ENCODE peak calls at places on chromosomes 3 and 15, in six cellular contexts. H is Panc1, X is spleen, S is HL-60, I is sigmoid colon, Y is HCT116. U is an unnamed sample.

GRCh38 chr3:133662256-133662773 is 574 bp upstream of the TOPBP1 start:
- DNase-seq in X (no peak), S (no peak), I (no peak), H (no peak), Y (no peak), U (no peak)

GRCh38 chr3:3665961-3666640 is 133.1 kb upstream of the LRRN1 start:
- DNase-seq in I (no peak), X (peak), S (no peak), H (no peak), Y (no peak), U (no peak)

GRCh38 chr15:40238481-40238926 is 359 bp upstream of the PAK6 start:
- DNase-seq in I (peak), H (no peak), Y (no peak), X (no peak), S (no peak), U (no peak)

GRCh38 chr15:62067448-62068044 is 769 bp downstream of the C2CD4A start:
- DNase-seq in S (no peak), H (no peak), X (peak), I (peak), Y (no peak), U (no peak)

GRCh38 chr3:45992820-45993219 is 2.8 kb downstream of the FYCO1 start:
- DNase-seq in S (peak), Y (no peak), I (no peak), X (no peak), H (no peak), U (no peak)

GRCh38 chr15:75573001-75573400 is 6.1 kb downstream of the PTPN9 start:
- DNase-seq in H (no peak), Y (no peak), X (no peak), S (no peak), I (no peak), U (no peak)

GRCh38 chr3:139935866-139936817 is 1.2 kb downstream of the CLSTN2 start:
- DNase-seq in H (no peak), Y (no peak), S (no peak), I (peak), X (no peak), U (no peak)

GRCh38 chr3:189967254-189967865 is 153.3 kb downstream of the P3H2 start:
- DNase-seq in X (no peak), S (peak), I (no peak), H (peak), Y (peak), U (no peak)

GRCh38 chr3:86969500-86970189 is 21.3 kb downstream of the VGLL3 start:
- DNase-seq in H (no peak), Y (peak), S (peak), I (no peak), X (no peak), U (no peak)

GRCh38 chr15:30985081-30985531 is 6.3 kb downstream of the MTMR10 start:
- DNase-seq in H (no peak), S (no peak), X (no peak), Y (no peak), I (no peak), U (no peak)

GRCh38 chr15:22955544-22956085 is 24.6 kb downstream of the CYFIP1 start:
- DNase-seq in S (no peak), I (peak), Y (no peak), X (peak), H (no peak), U (no peak)

GRCh38 chr3:153043729-153044314 is 118.2 kb upstream of the RAP2B start:
- DNase-seq in H (no peak), S (no peak), Y (no peak), X (no peak), I (no peak), U (no peak)

GRCh38 chr3:134815519-134815918 is 20.5 kb downstream of the EPHB1 start:
- DNase-seq in S (no peak), I (no peak), H (no peak), Y (no peak), X (no peak), U (no peak)

GRCh38 chr3:190053919-190054672 is 66.6 kb downstream of the P3H2 start:
- DNase-seq in S (no peak), X (no peak), I (no peak), H (no peak), Y (peak), U (no peak)

GRCh38 chr3:194377708-194378107 is 8.2 kb upstream of the LRRC15 start:
- DNase-seq in S (no peak), H (no peak), Y (no peak), I (no peak), X (no peak), U (no peak)

GRCh38 chr15:64895285-64896065 is 16.2 kb upstream of the ANKDD1A start:
- DNase-seq in X (no peak), Y (no peak), S (peak), I (no peak), H (no peak), U (no peak)

GRCh38 chr15:85972805-85973540 is 106.7 kb upstream of the AGBL1 start:
- DNase-seq in I (no peak), X (no peak), H (no peak), S (no peak), Y (no peak), U (no peak)

GRCh38 chr3:89098964-89099585 is 8.3 kb upstream of the EPHA3 start:
- DNase-seq in H (no peak), I (no peak), Y (peak), X (no peak), S (peak), U (no peak)

GRCh38 chr3:69231929-69232437 is 109.6 kb upstream of the LMOD3 start:
- DNase-seq in H (no peak), I (no peak), X (no peak), S (no peak), Y (no peak), U (no peak)

GRCh38 chr3:153130312-153130977 is 31.6 kb upstream of the RAP2B start:
- DNase-seq in I (no peak), S (no peak), Y (peak), X (no peak), H (peak), U (no peak)

GRCh38 chr3:97896129-97896528 is 74.3 kb downstream of the CRYBG3 start:
- DNase-seq in H (no peak), S (no peak), I (no peak), Y (no peak), X (no peak), U (no peak)

GRCh38 chr3:172376402-172376801 is 71.9 kb downstream of the GHSR start:
- DNase-seq in S (no peak), Y (no peak), I (no peak), X (no peak), H (no peak), U (no peak)

GRCh38 chr15:36498922-36499321 is 80.5 kb upstream of the CDIN1 start:
- DNase-seq in I (no peak), X (no peak), H (no peak), Y (no peak), S (no peak), U (no peak)

GRCh38 chr3:94524102-94524922 is 461.5 kb downstream of the NSUN3 start:
- DNase-seq in X (no peak), Y (no peak), I (no peak), H (no peak), S (no peak), U (no peak)

GRCh38 chr3:178663572-178663971 is 127.3 kb downstream of the KCNMB2 start:
- DNase-seq in H (no peak), I (no peak), Y (no peak), X (no peak), S (no peak), U (no peak)

GRCh38 chr3:184228376-184229137 is 828 bp upstream of the VWA5B2 start:
- DNase-seq in X (no peak), Y (no peak), H (no peak), S (no peak), I (no peak), U (no peak)

GRCh38 chr3:184230603-184231528 is 1.5 kb downstream of the VWA5B2 start:
- DNase-seq in I (no peak), X (no peak), S (no peak), Y (no peak), H (no peak), U (peak)

GRCh38 chr3:184229424-184230080 is at the start of gene VWA5B2:
- DNase-seq in H (no peak), X (peak), S (no peak), I (no peak), Y (peak), U (peak)

GRCh38 chr3:184231671-184232070 is 2.3 kb downstream of the VWA5B2 start:
- DNase-seq in Y (no peak), X (no peak), S (no peak), H (no peak), I (no peak), U (no peak)

DNA sequence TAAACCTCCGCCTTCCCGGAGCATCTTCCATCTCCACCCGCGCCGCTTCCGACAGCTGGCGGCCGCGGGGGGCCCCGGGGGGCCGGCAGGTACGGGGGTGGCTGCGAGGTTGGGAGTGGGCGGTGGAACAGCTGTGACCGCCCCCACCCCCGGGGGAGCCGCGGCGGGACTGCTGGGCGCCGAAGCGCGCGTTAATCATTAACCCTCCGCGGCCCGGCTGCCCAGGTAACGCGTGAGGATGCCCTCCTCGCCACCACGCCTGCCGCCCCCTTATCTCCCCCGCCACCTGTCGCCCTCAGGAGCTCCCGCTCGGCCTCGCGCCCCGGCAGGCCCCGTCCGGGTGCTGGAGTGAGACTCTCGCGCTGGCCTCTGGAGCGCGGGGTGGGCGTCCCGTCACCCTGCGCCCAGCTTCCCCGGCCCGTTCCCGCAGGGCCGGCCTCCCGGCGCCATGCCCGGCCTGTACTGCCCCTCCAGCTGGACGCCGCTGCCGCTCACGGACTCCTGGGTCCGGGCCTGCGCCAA is 757 bp downstream of the VWA5B2 start:
- DNase-seq in H (no peak), X (no peak), Y (no peak), S (no peak), I (no peak), U (no peak)
- H3K4me3 ChIP-seq in H (peak), X (peak), Y (peak), S (no peak), I (no peak), U (peak)

DNA sequence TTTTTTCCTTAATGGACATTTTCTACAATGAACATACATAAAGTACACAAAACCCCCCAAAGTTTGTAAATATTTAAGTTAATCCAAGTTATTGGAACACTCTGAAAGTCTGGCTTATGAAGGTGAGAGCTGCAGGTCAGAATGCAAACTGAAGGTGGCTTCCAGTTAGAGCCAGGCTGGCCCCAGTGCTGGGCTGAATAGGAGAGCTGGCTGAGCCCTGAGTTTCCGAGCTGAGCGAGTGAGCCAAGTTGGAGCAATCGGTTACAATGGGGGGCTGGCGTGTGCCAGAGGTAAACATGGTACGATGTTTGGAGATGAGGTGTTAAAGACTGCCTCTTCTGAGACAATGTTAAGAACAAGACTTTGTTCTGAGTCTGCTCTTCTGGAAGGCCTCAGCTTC is 230.8 kb upstream of the MCTP2 start:
- DNase-seq in H (no peak), I (no peak), S (no peak), X (no peak), Y (no peak), U (no peak)
- H3K27ac ChIP-seq in H (no peak), I (peak), S (no peak), X (no peak), Y (no peak), U (no peak)

GRCh38 chr3:71062920-71063767 is 520.4 kb downstream of the FOXP1 start:
- DNase-seq in H (no peak), I (no peak), X (no peak), S (no peak), Y (no peak), U (no peak)

GRCh38 chr3:71061581-71061980 is 521.9 kb downstream of the FOXP1 start:
- DNase-seq in I (no peak), Y (no peak), X (no peak), H (no peak), S (no peak), U (no peak)

GRCh38 chr3:71063768-71064287 is 519.7 kb downstream of the FOXP1 start:
- DNase-seq in X (peak), H (no peak), Y (no peak), S (no peak), I (no peak), U (no peak)

GRCh38 chr3:71061037-71061436 is 522.5 kb downstream of the FOXP1 start:
- DNase-seq in X (no peak), I (no peak), S (no peak), Y (no peak), H (no peak), U (no peak)

DNA sequence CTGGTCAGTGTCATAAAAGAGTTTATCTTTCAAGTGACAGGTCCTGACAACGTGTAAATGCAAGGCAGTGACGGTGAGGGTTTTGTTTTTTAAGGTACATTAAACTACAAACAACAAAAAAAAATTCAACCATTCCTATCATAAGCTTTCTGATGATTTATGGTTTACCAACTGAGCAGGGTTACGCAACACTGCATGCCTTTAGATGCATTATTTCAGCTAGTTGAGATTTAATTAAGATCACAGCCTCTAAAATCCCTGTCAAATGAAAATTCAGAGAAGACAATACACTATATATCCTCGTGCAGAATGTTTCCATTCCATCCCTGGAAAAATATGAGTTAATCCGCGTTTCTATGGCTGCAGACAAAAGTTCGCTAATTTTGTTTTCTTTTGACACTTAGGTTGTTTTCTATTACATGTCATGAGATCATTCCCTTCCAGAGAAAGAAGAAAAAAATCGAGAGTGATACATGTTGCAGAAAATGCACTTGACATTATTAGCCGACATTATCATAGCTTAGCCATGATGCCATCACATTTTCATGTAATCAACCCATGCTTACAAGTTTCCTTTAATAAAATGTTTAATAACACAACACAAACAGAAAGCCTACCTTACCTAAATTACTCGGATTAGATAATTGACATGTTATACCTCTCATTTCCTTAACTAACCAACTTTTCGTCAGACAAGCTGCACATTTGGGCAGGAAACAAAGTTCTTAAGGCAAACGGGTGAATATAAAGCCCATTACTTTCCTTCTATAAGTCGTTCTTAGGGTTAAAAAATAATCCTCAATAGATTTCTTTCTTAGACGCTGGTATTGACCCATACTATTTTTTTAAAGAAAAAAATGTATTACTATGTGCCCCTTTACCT is 521.2 kb downstream of the FOXP1 start:
- DNase-seq in X (no peak), Y (no peak), H (no peak), S (no peak), I (no peak), U (no peak)
- TF ChIP-seq POLR2AphosphoS5 in X (no peak), Y (no peak), H (no peak), S (no peak), I (peak), U (no peak)

GRCh38 chr15:25596644-25597562 is 158.1 kb upstream of the UBE3A start:
- DNase-seq in X (no peak), H (no peak), S (no peak), Y (no peak), I (no peak), U (no peak)

GRCh38 chr15:25600751-25601150 is 161.9 kb upstream of the UBE3A start:
- DNase-seq in Y (no peak), S (no peak), H (no peak), I (no peak), X (no peak), U (no peak)

GRCh38 chr15:25597576-25597975 is 158.8 kb upstream of the UBE3A start:
- DNase-seq in H (no peak), X (no peak), Y (no peak), I (no peak), S (no peak), U (no peak)
- H3K4me3 ChIP-seq in H (no peak), X (no peak), Y (no peak), I (no peak), S (no peak), U (peak)

GRCh38 chr15:90618330-90619136 is 88.8 kb downstream of the CRTC3 start:
- DNase-seq in Y (no peak), I (no peak), S (no peak), H (no peak), X (no peak), U (no peak)

GRCh38 chr15:90617171-90617570 is 87.4 kb downstream of the CRTC3 start:
- DNase-seq in H (no peak), I (no peak), X (no peak), S (no peak), Y (no peak), U (no peak)

GRCh38 chr15:90619468-90619867 is 89.7 kb downstream of the CRTC3 start:
- DNase-seq in S (no peak), I (no peak), H (no peak), Y (no peak), X (no peak), U (no peak)

GRCh38 chr15:90619939-90620338 is 90.2 kb downstream of the CRTC3 start:
- DNase-seq in X (no peak), I (no peak), Y (no peak), H (no peak), S (no peak), U (no peak)

DNA sequence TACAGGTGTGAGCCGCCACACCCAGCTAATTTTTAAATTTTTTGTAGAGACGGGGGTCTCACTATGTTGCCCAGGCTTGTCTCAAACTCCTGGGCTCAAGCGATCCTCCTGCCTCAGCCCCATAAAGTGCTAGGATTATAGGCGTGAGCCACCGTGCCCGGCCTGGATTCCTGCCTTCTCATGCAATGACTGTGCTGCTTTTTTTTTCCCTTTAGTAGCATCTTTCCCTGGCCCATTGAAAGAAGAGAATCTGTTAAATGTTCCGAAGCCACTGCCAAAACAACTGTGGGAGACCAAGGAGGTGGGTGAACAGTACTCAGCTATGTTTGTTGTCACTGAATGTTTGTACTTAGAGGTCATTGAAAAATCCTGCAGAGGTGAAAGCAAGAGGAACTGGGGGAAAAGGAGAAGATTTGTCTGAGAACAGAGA is 88.0 kb downstream of the CRTC3 start:
- DNase-seq in S (no peak), I (no peak), X (no peak), Y (no peak), H (no peak), U (no peak)
- H3K27ac ChIP-seq in S (no peak), I (peak), X (no peak), Y (no peak), H (no peak), U (no peak)

GRCh38 chr3:52489453-52489852 is 5.7 kb upstream of the STAB1 start:
- DNase-seq in Y (no peak), H (no peak), S (no peak), X (no peak), I (no peak), U (no peak)

GRCh38 chr3:52492059-52492458 is 3.1 kb upstream of the STAB1 start:
- DNase-seq in H (no peak), X (no peak), Y (no peak), I (no peak), S (no peak), U (no peak)

GRCh38 chr3:52488746-52489145 is 6.4 kb upstream of the STAB1 start:
- DNase-seq in S (no peak), X (peak), H (no peak), I (no peak), Y (no peak), U (no peak)

GRCh38 chr3:52490938-52491526 is 4.1 kb upstream of the STAB1 start:
- DNase-seq in X (peak), S (no peak), H (no peak), I (no peak), Y (no peak), U (no peak)

GRCh38 chr3:52490035-52490937 is 4.9 kb upstream of the STAB1 start:
- DNase-seq in Y (no peak), X (no peak), I (no peak), S (no peak), H (no peak), U (no peak)
- TF ChIP-seq POLR2AphosphoS5 in Y (no peak), X (no peak), I (no peak), S (no peak), H (no peak), U (no peak)

GRCh38 chr3:53496984-53497383 is 2.6 kb downstream of the CACNA1D start:
- DNase-seq in S (no peak), Y (no peak), H (no peak), I (no peak), X (no peak), U (no peak)

GRCh38 chr3:53493997-53494791 is at the start of gene CACNA1D:
- DNase-seq in S (no peak), I (no peak), X (no peak), H (no peak), Y (peak), U (peak)

GRCh38 chr3:53493618-53493996 is 804 bp upstream of the CACNA1D start:
- DNase-seq in I (no peak), Y (no peak), X (no peak), H (no peak), S (no peak), U (no peak)

GRCh38 chr3:53495518-53496501 is 1.4 kb downstream of the CACNA1D start:
- DNase-seq in I (peak), H (no peak), X (no peak), S (no peak), Y (no peak), U (no peak)

GRCh38 chr3:53495091-53495517 is 693 bp downstream of the CACNA1D start:
- DNase-seq in Y (no peak), H (no peak), S (no peak), I (no peak), X (no peak), U (no peak)
- H3K4me3 ChIP-seq in Y (peak), H (peak), S (no peak), I (peak), X (peak), U (peak)

GRCh38 chr15:44535092-44535491 is 1.9 kb upstream of the EIF3J start:
- DNase-seq in H (no peak), I (no peak), Y (no peak), S (no peak), X (no peak), U (no peak)
- H3K27ac ChIP-seq in H (peak), I (no peak), Y (no peak), S (no peak), X (no peak), U (no peak)